ENCODE peak calls at places on chromosomes 7 and 10, in ten cellular contexts. One of them, this sample, is unnamed.

GRCh38 chr7:96899108-96899507 is 106.2 kb upstream of the DLX6 start:
- DNase-seq in Caki2: no peak
- DNase-seq in mesenteric fat pad: no peak
- DNase-seq in foreskin melanocyte: no peak
- DNase-seq in stimulated activated CD8-positive, alpha-beta memory T cell treated with anti-CD3 and anti-CD28 coated beads, Interleukin-7, amount 100 ng/mL, for 1 hour: no peak
- DNase-seq in KG1: no peak
- DNase-seq in nephron progenitor cell: no peak
- DNase-seq in WTC11: no peak
- DNase-seq in CD4-positive, alpha-beta memory T cell: no peak
- DNase-seq in CD8-positive, alpha-beta T cell: no peak
- DNase-seq in this sample: no peak

GRCh38 chr10:17512341-17513001 is 58.1 kb upstream of the ST8SIA6 start:
- DNase-seq in CD4-positive, alpha-beta memory T cell: no peak
- DNase-seq in nephron progenitor cell: no peak
- DNase-seq in CD8-positive, alpha-beta T cell: no peak
- DNase-seq in stimulated activated CD8-positive, alpha-beta memory T cell treated with anti-CD3 and anti-CD28 coated beads, Interleukin-7, amount 100 ng/mL, for 1 hour: no peak
- DNase-seq in Caki2: peak; percentile 96
- DNase-seq in foreskin melanocyte: peak; percentile 90
- DNase-seq in WTC11: no peak
- DNase-seq in KG1: no peak
- DNase-seq in mesenteric fat pad: no peak
- DNase-seq in this sample: no peak

GRCh38 chr10:17006631-17007161 is 122.9 kb downstream of the CUBN start:
- DNase-seq in CD8-positive, alpha-beta T cell: no peak
- DNase-seq in CD4-positive, alpha-beta memory T cell: no peak
- DNase-seq in mesenteric fat pad: no peak
- DNase-seq in WTC11: no peak
- DNase-seq in Caki2: no peak
- DNase-seq in nephron progenitor cell: no peak
- DNase-seq in foreskin melanocyte: no peak
- DNase-seq in stimulated activated CD8-positive, alpha-beta memory T cell treated with anti-CD3 and anti-CD28 coated beads, Interleukin-7, amount 100 ng/mL, for 1 hour: no peak
- DNase-seq in KG1: no peak
- DNase-seq in this sample: no peak

GRCh38 chr10:123804716-123805115 is 86.9 kb downstream of the CPXM2 start:
- DNase-seq in nephron progenitor cell: no peak
- DNase-seq in foreskin melanocyte: no peak
- DNase-seq in CD8-positive, alpha-beta T cell: no peak
- DNase-seq in Caki2: no peak
- DNase-seq in KG1: no peak
- DNase-seq in CD4-positive, alpha-beta memory T cell: no peak
- DNase-seq in mesenteric fat pad: no peak
- DNase-seq in WTC11: no peak
- DNase-seq in stimulated activated CD8-positive, alpha-beta memory T cell treated with anti-CD3 and anti-CD28 coated beads, Interleukin-7, amount 100 ng/mL, for 1 hour: no peak
- DNase-seq in this sample: no peak

GRCh38 chr10:21135396-21135973 is 238.4 kb upstream of the NEBL start:
- DNase-seq in CD8-positive, alpha-beta T cell: no peak
- DNase-seq in stimulated activated CD8-positive, alpha-beta memory T cell treated with anti-CD3 and anti-CD28 coated beads, Interleukin-7, amount 100 ng/mL, for 1 hour: no peak
- DNase-seq in KG1: no peak
- DNase-seq in WTC11: no peak
- DNase-seq in CD4-positive, alpha-beta memory T cell: no peak
- DNase-seq in mesenteric fat pad: no peak
- DNase-seq in foreskin melanocyte: no peak
- DNase-seq in nephron progenitor cell: no peak
- DNase-seq in Caki2: no peak
- DNase-seq in this sample: no peak

GRCh38 chr10:75358121-75358520 is 43.4 kb downstream of the ZNF503 start:
- DNase-seq in nephron progenitor cell: no peak
- DNase-seq in KG1: no peak
- DNase-seq in mesenteric fat pad: no peak
- DNase-seq in WTC11: no peak
- DNase-seq in Caki2: no peak
- DNase-seq in CD8-positive, alpha-beta T cell: no peak
- DNase-seq in stimulated activated CD8-positive, alpha-beta memory T cell treated with anti-CD3 and anti-CD28 coated beads, Interleukin-7, amount 100 ng/mL, for 1 hour: no peak
- DNase-seq in foreskin melanocyte: no peak
- DNase-seq in CD4-positive, alpha-beta memory T cell: no peak
- DNase-seq in this sample: no peak

GRCh38 chr10:63798599-63799498 is 277.6 kb downstream of the REEP3 start:
- DNase-seq in nephron progenitor cell: no peak
- DNase-seq in foreskin melanocyte: peak; percentile 50
- DNase-seq in mesenteric fat pad: no peak
- DNase-seq in CD4-positive, alpha-beta memory T cell: peak; percentile 4
- DNase-seq in Caki2: peak; percentile 85
- DNase-seq in KG1: no peak
- DNase-seq in WTC11: no peak
- DNase-seq in stimulated activated CD8-positive, alpha-beta memory T cell treated with anti-CD3 and anti-CD28 coated beads, Interleukin-7, amount 100 ng/mL, for 1 hour: no peak
- DNase-seq in CD8-positive, alpha-beta T cell: no peak
- DNase-seq in this sample: peak; percentile 26

GRCh38 chr7:94654764-94655561 is 970 bp downstream of the SGCE start:
- DNase-seq in CD8-positive, alpha-beta T cell: no peak
- DNase-seq in nephron progenitor cell: peak; percentile 34
- DNase-seq in stimulated activated CD8-positive, alpha-beta memory T cell treated with anti-CD3 and anti-CD28 coated beads, Interleukin-7, amount 100 ng/mL, for 1 hour: no peak
- DNase-seq in WTC11: peak; percentile 17
- DNase-seq in KG1: peak; percentile 62
- DNase-seq in CD4-positive, alpha-beta memory T cell: peak; percentile 1
- DNase-seq in mesenteric fat pad: no peak
- DNase-seq in Caki2: peak; percentile 55
- DNase-seq in foreskin melanocyte: peak; percentile 52
- DNase-seq in this sample: peak; percentile 48

GRCh38 chr10:89337493-89337892 is 9.7 kb downstream of the IFIT3 start:
- DNase-seq in KG1: no peak
- DNase-seq in foreskin melanocyte: no peak
- DNase-seq in mesenteric fat pad: no peak
- DNase-seq in Caki2: peak; percentile 59
- DNase-seq in CD8-positive, alpha-beta T cell: no peak
- DNase-seq in WTC11: no peak
- DNase-seq in nephron progenitor cell: no peak
- DNase-seq in stimulated activated CD8-positive, alpha-beta memory T cell treated with anti-CD3 and anti-CD28 coated beads, Interleukin-7, amount 100 ng/mL, for 1 hour: no peak
- DNase-seq in CD4-positive, alpha-beta memory T cell: peak; percentile 20
- DNase-seq in this sample: no peak

GRCh38 chr10:117413928-117414618 is 38.8 kb upstream of the PDZD8 start:
- DNase-seq in stimulated activated CD8-positive, alpha-beta memory T cell treated with anti-CD3 and anti-CD28 coated beads, Interleukin-7, amount 100 ng/mL, for 1 hour: no peak
- DNase-seq in nephron progenitor cell: no peak
- DNase-seq in foreskin melanocyte: no peak
- DNase-seq in CD4-positive, alpha-beta memory T cell: no peak
- DNase-seq in mesenteric fat pad: no peak
- DNase-seq in CD8-positive, alpha-beta T cell: no peak
- DNase-seq in WTC11: no peak
- DNase-seq in KG1: no peak
- DNase-seq in Caki2: peak; percentile 86
- DNase-seq in this sample: no peak

GRCh38 chr10:69856601-69857166 is 55.0 kb downstream of the COL13A1 start:
- DNase-seq in WTC11: no peak
- DNase-seq in mesenteric fat pad: no peak
- DNase-seq in CD8-positive, alpha-beta T cell: no peak
- DNase-seq in KG1: no peak
- DNase-seq in stimulated activated CD8-positive, alpha-beta memory T cell treated with anti-CD3 and anti-CD28 coated beads, Interleukin-7, amount 100 ng/mL, for 1 hour: no peak
- DNase-seq in CD4-positive, alpha-beta memory T cell: no peak
- DNase-seq in Caki2: no peak
- DNase-seq in foreskin melanocyte: no peak
- DNase-seq in nephron progenitor cell: no peak
- DNase-seq in this sample: no peak

GRCh38 chr10:130782467-130782866 is 529.1 kb downstream of the TCERG1L start:
- DNase-seq in stimulated activated CD8-positive, alpha-beta memory T cell treated with anti-CD3 and anti-CD28 coated beads, Interleukin-7, amount 100 ng/mL, for 1 hour: no peak
- DNase-seq in Caki2: no peak
- DNase-seq in CD4-positive, alpha-beta memory T cell: no peak
- DNase-seq in CD8-positive, alpha-beta T cell: no peak
- DNase-seq in WTC11: no peak
- DNase-seq in foreskin melanocyte: no peak
- DNase-seq in nephron progenitor cell: no peak
- DNase-seq in KG1: no peak
- DNase-seq in mesenteric fat pad: no peak
- DNase-seq in this sample: peak; percentile 38

GRCh38 chr10:53536322-53536721 is 763.7 kb upstream of the MBL2 start:
- DNase-seq in WTC11: no peak
- DNase-seq in CD4-positive, alpha-beta memory T cell: no peak
- DNase-seq in KG1: no peak
- DNase-seq in CD8-positive, alpha-beta T cell: no peak
- DNase-seq in Caki2: no peak
- DNase-seq in nephron progenitor cell: no peak
- DNase-seq in stimulated activated CD8-positive, alpha-beta memory T cell treated with anti-CD3 and anti-CD28 coated beads, Interleukin-7, amount 100 ng/mL, for 1 hour: no peak
- DNase-seq in foreskin melanocyte: no peak
- DNase-seq in mesenteric fat pad: no peak
- DNase-seq in this sample: no peak

GRCh38 chr7:834277-834676 is 2.0 kb downstream of the SUN1 start:
- DNase-seq in CD8-positive, alpha-beta T cell: no peak
- DNase-seq in stimulated activated CD8-positive, alpha-beta memory T cell treated with anti-CD3 and anti-CD28 coated beads, Interleukin-7, amount 100 ng/mL, for 1 hour: no peak
- DNase-seq in mesenteric fat pad: no peak
- DNase-seq in KG1: no peak
- DNase-seq in Caki2: no peak
- DNase-seq in CD4-positive, alpha-beta memory T cell: no peak
- DNase-seq in nephron progenitor cell: no peak
- DNase-seq in WTC11: no peak
- DNase-seq in foreskin melanocyte: no peak
- DNase-seq in this sample: no peak

GRCh38 chr10:778626-779330 is 89.3 kb upstream of the DIP2C start:
- DNase-seq in CD4-positive, alpha-beta memory T cell: no peak
- DNase-seq in foreskin melanocyte: no peak
- DNase-seq in stimulated activated CD8-positive, alpha-beta memory T cell treated with anti-CD3 and anti-CD28 coated beads, Interleukin-7, amount 100 ng/mL, for 1 hour: no peak
- DNase-seq in KG1: no peak
- DNase-seq in Caki2: no peak
- DNase-seq in nephron progenitor cell: no peak
- DNase-seq in CD8-positive, alpha-beta T cell: no peak
- DNase-seq in mesenteric fat pad: peak; percentile 88
- DNase-seq in WTC11: peak; percentile 10
- DNase-seq in this sample: no peak

GRCh38 chr7:94421711-94422110 is 27.0 kb downstream of the COL1A2 start:
- DNase-seq in nephron progenitor cell: no peak
- DNase-seq in mesenteric fat pad: no peak
- DNase-seq in stimulated activated CD8-positive, alpha-beta memory T cell treated with anti-CD3 and anti-CD28 coated beads, Interleukin-7, amount 100 ng/mL, for 1 hour: no peak
- DNase-seq in CD8-positive, alpha-beta T cell: no peak
- DNase-seq in Caki2: no peak
- DNase-seq in CD4-positive, alpha-beta memory T cell: no peak
- DNase-seq in KG1: no peak
- DNase-seq in WTC11: no peak
- DNase-seq in foreskin melanocyte: no peak
- DNase-seq in this sample: no peak

GRCh38 chr10:3422282-3422681 is 249.7 kb upstream of the PITRM1 start:
- DNase-seq in CD4-positive, alpha-beta memory T cell: no peak
- DNase-seq in WTC11: no peak
- DNase-seq in foreskin melanocyte: no peak
- DNase-seq in Caki2: no peak
- DNase-seq in KG1: no peak
- DNase-seq in nephron progenitor cell: no peak
- DNase-seq in mesenteric fat pad: no peak
- DNase-seq in stimulated activated CD8-positive, alpha-beta memory T cell treated with anti-CD3 and anti-CD28 coated beads, Interleukin-7, amount 100 ng/mL, for 1 hour: no peak
- DNase-seq in CD8-positive, alpha-beta T cell: no peak
- DNase-seq in this sample: no peak

GRCh38 chr10:123568751-123569150 is 97.4 kb upstream of the GPR26 start:
- DNase-seq in CD4-positive, alpha-beta memory T cell: no peak
- DNase-seq in mesenteric fat pad: peak; percentile 79
- DNase-seq in Caki2: no peak
- DNase-seq in CD8-positive, alpha-beta T cell: no peak
- DNase-seq in KG1: no peak
- DNase-seq in nephron progenitor cell: no peak
- DNase-seq in WTC11: no peak
- DNase-seq in stimulated activated CD8-positive, alpha-beta memory T cell treated with anti-CD3 and anti-CD28 coated beads, Interleukin-7, amount 100 ng/mL, for 1 hour: no peak
- DNase-seq in foreskin melanocyte: no peak
- DNase-seq in this sample: no peak

GRCh38 chr10:113073549-113074189 is 123.6 kb downstream of the TCF7L2 start:
- DNase-seq in Caki2: peak; percentile 99
- DNase-seq in nephron progenitor cell: no peak
- DNase-seq in CD8-positive, alpha-beta T cell: no peak
- DNase-seq in mesenteric fat pad: peak; percentile 91
- DNase-seq in KG1: no peak
- DNase-seq in WTC11: peak; percentile 26
- DNase-seq in foreskin melanocyte: no peak
- DNase-seq in stimulated activated CD8-positive, alpha-beta memory T cell treated with anti-CD3 and anti-CD28 coated beads, Interleukin-7, amount 100 ng/mL, for 1 hour: no peak
- DNase-seq in CD4-positive, alpha-beta memory T cell: no peak
- DNase-seq in this sample: peak; percentile 75

GRCh38 chr10:45432700-45433472 is 58.9 kb downstream of the ALOX5 start:
- DNase-seq in CD4-positive, alpha-beta memory T cell: no peak
- DNase-seq in KG1: no peak
- DNase-seq in CD8-positive, alpha-beta T cell: no peak
- DNase-seq in nephron progenitor cell: no peak
- DNase-seq in Caki2: no peak
- DNase-seq in stimulated activated CD8-positive, alpha-beta memory T cell treated with anti-CD3 and anti-CD28 coated beads, Interleukin-7, amount 100 ng/mL, for 1 hour: no peak
- DNase-seq in WTC11: no peak
- DNase-seq in mesenteric fat pad: peak; percentile 55
- DNase-seq in foreskin melanocyte: no peak
- DNase-seq in this sample: no peak

GRCh38 chr10:52682766-52683165 is 89.8 kb downstream of the MBL2 start:
- DNase-seq in CD4-positive, alpha-beta memory T cell: no peak
- DNase-seq in KG1: no peak
- DNase-seq in stimulated activated CD8-positive, alpha-beta memory T cell treated with anti-CD3 and anti-CD28 coated beads, Interleukin-7, amount 100 ng/mL, for 1 hour: no peak
- DNase-seq in nephron progenitor cell: no peak
- DNase-seq in Caki2: no peak
- DNase-seq in mesenteric fat pad: no peak
- DNase-seq in WTC11: no peak
- DNase-seq in CD8-positive, alpha-beta T cell: no peak
- DNase-seq in foreskin melanocyte: no peak
- DNase-seq in this sample: no peak

GRCh38 chr10:132554991-132555647 is 17.5 kb downstream of the INPP5A start:
- DNase-seq in foreskin melanocyte: no peak
- DNase-seq in WTC11: no peak
- DNase-seq in KG1: no peak
- DNase-seq in mesenteric fat pad: no peak
- DNase-seq in stimulated activated CD8-positive, alpha-beta memory T cell treated with anti-CD3 and anti-CD28 coated beads, Interleukin-7, amount 100 ng/mL, for 1 hour: no peak
- DNase-seq in nephron progenitor cell: no peak
- DNase-seq in CD4-positive, alpha-beta memory T cell: no peak
- DNase-seq in Caki2: no peak
- DNase-seq in CD8-positive, alpha-beta T cell: peak; percentile 51
- DNase-seq in this sample: no peak

GRCh38 chr10:65275296-65275695 is 1650.5 kb upstream of the LRRTM3 start:
- DNase-seq in CD8-positive, alpha-beta T cell: no peak
- DNase-seq in KG1: no peak
- DNase-seq in mesenteric fat pad: no peak
- DNase-seq in Caki2: no peak
- DNase-seq in foreskin melanocyte: no peak
- DNase-seq in CD4-positive, alpha-beta memory T cell: no peak
- DNase-seq in WTC11: no peak
- DNase-seq in stimulated activated CD8-positive, alpha-beta memory T cell treated with anti-CD3 and anti-CD28 coated beads, Interleukin-7, amount 100 ng/mL, for 1 hour: no peak
- DNase-seq in nephron progenitor cell: no peak
- DNase-seq in this sample: no peak

GRCh38 chr10:122213766-122214165 is 57.3 kb upstream of the BTBD16 start:
- DNase-seq in KG1: no peak
- DNase-seq in foreskin melanocyte: no peak
- DNase-seq in nephron progenitor cell: no peak
- DNase-seq in stimulated activated CD8-positive, alpha-beta memory T cell treated with anti-CD3 and anti-CD28 coated beads, Interleukin-7, amount 100 ng/mL, for 1 hour: no peak
- DNase-seq in WTC11: no peak
- DNase-seq in Caki2: no peak
- DNase-seq in CD4-positive, alpha-beta memory T cell: no peak
- DNase-seq in CD8-positive, alpha-beta T cell: no peak
- DNase-seq in mesenteric fat pad: no peak
- DNase-seq in this sample: no peak

GRCh38 chr10:44981172-44982113 is 2.8 kb upstream of the DEPP1 start:
- DNase-seq in foreskin melanocyte: peak; percentile 87
- DNase-seq in stimulated activated CD8-positive, alpha-beta memory T cell treated with anti-CD3 and anti-CD28 coated beads, Interleukin-7, amount 100 ng/mL, for 1 hour: no peak
- DNase-seq in nephron progenitor cell: no peak
- DNase-seq in Caki2: peak; percentile 68
- DNase-seq in CD8-positive, alpha-beta T cell: no peak
- DNase-seq in CD4-positive, alpha-beta memory T cell: no peak
- DNase-seq in mesenteric fat pad: peak; percentile 85
- DNase-seq in KG1: no peak
- DNase-seq in WTC11: no peak
- DNase-seq in this sample: no peak